ENCODE peak calls at places on chromosomes 4 and X, in five cellular contexts. T, C, R, Z and X are unnamed samples.

GRCh38 chrX:38150993-38151392 is 69.7 kb downstream of the SRPX start:
- DNase-seq in T (no peak), C (no peak), R (no peak), Z (no peak), X (no peak)

GRCh38 chrX:146934256-146934655 is 119.7 kb upstream of the CXorf51A start:
- DNase-seq in T (no peak), C (no peak), R (no peak), Z (no peak), X (no peak)

GRCh38 chrX:10165580-10166247 is 8.9 kb downstream of the CLCN4 start:
- DNase-seq in T (no peak), C (no peak), R (peak), Z (no peak), X (no peak)

GRCh38 chr4:60805500-60806313 is 394.4 kb upstream of the ADGRL3 start:
- DNase-seq in T (peak), C (no peak), R (peak), Z (no peak), X (peak)

GRCh38 chr4:74638689-74639088 is 155.6 kb downstream of the BTC start:
- DNase-seq in T (no peak), C (no peak), R (peak), Z (no peak), X (no peak)

GRCh38 chrX:39857780-39858179 is 240.0 kb downstream of the BCOR start:
- DNase-seq in T (no peak), C (no peak), R (no peak), Z (no peak), X (no peak)

GRCh38 chr4:180060159-180060889 is 2182.9 kb upstream of the TENM3 start:
- DNase-seq in T (no peak), C (no peak), R (peak), Z (no peak), X (peak)

GRCh38 chrX:10011991-10012390 is 44.8 kb downstream of the CLDN34 start:
- DNase-seq in T (no peak), C (no peak), R (no peak), Z (no peak), X (no peak)

GRCh38 chrX:44244008-44244407 is 99.5 kb downstream of the EFHC2 start:
- DNase-seq in T (peak), C (no peak), R (peak), Z (no peak), X (peak)

GRCh38 chr4:119314356-119314755 is 7.6 kb downstream of the FABP2 start:
- DNase-seq in T (peak), C (no peak), R (peak), Z (no peak), X (peak)

GRCh38 chr4:13208558-13209193 is 275.5 kb downstream of the RAB28 start:
- DNase-seq in T (no peak), C (no peak), R (no peak), Z (no peak), X (no peak)

GRCh38 chr4:146439999-146440398 is 81.7 kb downstream of the SLC10A7 start:
- DNase-seq in T (no peak), C (no peak), R (peak), Z (no peak), X (no peak)

GRCh38 chr4:101604976-101605375 is 185.6 kb upstream of the BANK1 start:
- DNase-seq in T (no peak), C (no peak), R (no peak), Z (no peak), X (no peak)

GRCh38 chr4:93313207-93313606 is 515.3 kb upstream of the ATOH1 start:
- DNase-seq in T (peak), C (no peak), R (peak), Z (no peak), X (peak)

GRCh38 chr4:185219551-185220344 is 10.3 kb downstream of the SNX25 start:
- DNase-seq in T (no peak), C (no peak), R (peak), Z (peak), X (no peak)

GRCh38 chr4:70765368-70765767 is 43.6 kb downstream of the RUFY3 start:
- DNase-seq in T (no peak), C (no peak), R (no peak), Z (no peak), X (no peak)

GRCh38 chrX:131729295-131729694 is 185.4 kb downstream of the OR13H1 start:
- DNase-seq in T (no peak), C (no peak), R (no peak), Z (no peak), X (no peak)
- TF ChIP-seq CTCF in T (no peak), C (no peak), R (no peak), Z (no peak), X (no peak)

DNA sequence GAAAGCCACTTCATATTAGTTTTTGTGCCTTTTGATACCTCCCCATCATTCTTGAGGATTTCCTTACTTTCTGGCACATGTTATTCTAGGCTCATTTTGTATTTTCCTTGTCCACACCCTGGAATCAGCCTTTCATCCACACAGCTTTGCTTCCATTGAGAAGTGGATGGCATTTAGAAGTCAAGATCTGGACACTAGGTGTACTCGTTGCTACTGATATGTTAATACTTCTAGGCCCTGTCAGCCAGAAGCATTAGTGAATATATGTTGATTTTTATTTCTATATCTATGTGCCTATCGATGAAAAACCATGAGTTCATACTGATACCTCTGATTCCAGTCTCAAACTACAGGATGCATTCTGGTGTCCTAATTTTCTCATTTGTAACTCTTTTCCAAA is 73.2 kb downstream of the ARHGAP24 start:
- DNase-seq in T (no peak), C (no peak), R (no peak), Z (no peak), X (peak)
- TF ChIP-seq CTCF in T (no peak), C (no peak), R (no peak), Z (no peak), X (peak)

DNA sequence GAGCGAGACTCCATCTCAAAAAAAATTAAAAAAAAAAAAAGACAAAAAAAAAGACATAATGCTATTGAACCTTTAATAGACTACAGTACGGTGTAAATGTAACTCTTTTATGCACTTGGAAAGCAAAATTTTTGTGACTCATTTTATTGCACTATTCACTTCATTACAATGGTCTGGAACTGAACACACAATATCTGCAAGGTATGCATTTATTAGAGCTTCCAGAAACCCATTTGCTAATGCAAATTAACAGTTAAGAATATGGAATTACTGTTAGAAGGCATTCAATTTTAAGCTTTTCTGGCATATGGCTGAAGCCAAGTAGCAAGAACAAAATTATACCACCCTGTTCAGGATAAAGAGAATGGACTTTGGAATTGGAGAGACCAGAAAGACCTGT is 176.3 kb downstream of the OPHN1 start:
- DNase-seq in T (no peak), C (no peak), R (no peak), Z (no peak), X (no peak)
- TF ChIP-seq CTCF in T (no peak), C (no peak), R (no peak), Z (no peak), X (no peak)

DNA sequence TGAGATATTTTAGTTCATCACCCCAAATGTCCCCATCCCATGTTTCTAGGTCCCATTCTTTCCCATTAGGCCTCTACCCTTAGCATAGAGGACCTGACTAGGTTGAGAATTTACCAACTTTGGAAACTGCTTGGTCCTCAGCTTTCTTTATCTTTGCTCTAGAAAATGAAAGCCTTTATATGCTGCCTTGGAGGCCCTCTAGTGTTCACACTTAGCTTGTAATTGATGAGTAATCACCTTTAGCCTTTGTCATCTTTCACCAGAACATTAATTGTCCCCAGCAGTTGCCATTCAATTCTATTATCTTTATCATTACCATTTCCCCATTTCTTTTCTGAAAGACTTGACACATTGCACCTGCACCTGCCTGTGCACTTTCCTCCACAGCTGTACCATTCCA is 589.2 kb upstream of the NR3C2 start:
- DNase-seq in T (peak), C (no peak), R (peak), Z (peak), X (peak)
- TF ChIP-seq CTCF in T (no peak), C (no peak), R (peak), Z (peak), X (peak)

GRCh38 chrX:23776363-23776762 is 6.6 kb upstream of the SAT1 start:
- DNase-seq in T (no peak), C (no peak), R (no peak), Z (no peak), X (no peak)

GRCh38 chrX:23782863-23783568 is at the start of gene SAT1:
- DNase-seq in T (peak), C (peak), R (peak), Z (peak), X (peak)

GRCh38 chrX:23782455-23782854 is 518 bp upstream of the SAT1 start:
- DNase-seq in T (no peak), C (no peak), R (no peak), Z (no peak), X (no peak)

GRCh38 chrX:23783569-23784486 is 855 bp downstream of the SAT1 start:
- DNase-seq in T (no peak), C (no peak), R (peak), Z (no peak), X (no peak)

DNA sequence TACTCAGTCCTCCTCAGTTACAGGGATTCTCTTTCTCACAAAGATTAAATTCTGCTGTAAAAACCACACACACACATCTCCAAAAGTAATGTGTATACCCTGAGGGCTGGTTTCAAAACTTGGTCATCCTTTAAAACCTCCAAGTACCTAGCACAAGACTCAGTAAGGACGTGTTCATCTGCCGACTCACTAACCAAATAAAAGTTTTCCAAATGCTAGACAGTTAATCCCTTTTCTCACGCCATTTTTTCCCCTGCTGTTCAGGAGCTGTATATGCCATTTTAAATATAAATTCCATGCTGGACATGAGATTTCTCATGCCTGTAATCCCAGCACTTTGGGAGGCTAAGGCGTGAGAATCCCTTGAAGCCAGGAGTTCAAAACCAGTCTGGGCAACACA is 3.9 kb upstream of the SAT1 start:
- DNase-seq in T (peak), C (no peak), R (no peak), Z (no peak), X (peak)
- TF ChIP-seq CTCF in T (no peak), C (no peak), R (no peak), Z (no peak), X (no peak)

DNA sequence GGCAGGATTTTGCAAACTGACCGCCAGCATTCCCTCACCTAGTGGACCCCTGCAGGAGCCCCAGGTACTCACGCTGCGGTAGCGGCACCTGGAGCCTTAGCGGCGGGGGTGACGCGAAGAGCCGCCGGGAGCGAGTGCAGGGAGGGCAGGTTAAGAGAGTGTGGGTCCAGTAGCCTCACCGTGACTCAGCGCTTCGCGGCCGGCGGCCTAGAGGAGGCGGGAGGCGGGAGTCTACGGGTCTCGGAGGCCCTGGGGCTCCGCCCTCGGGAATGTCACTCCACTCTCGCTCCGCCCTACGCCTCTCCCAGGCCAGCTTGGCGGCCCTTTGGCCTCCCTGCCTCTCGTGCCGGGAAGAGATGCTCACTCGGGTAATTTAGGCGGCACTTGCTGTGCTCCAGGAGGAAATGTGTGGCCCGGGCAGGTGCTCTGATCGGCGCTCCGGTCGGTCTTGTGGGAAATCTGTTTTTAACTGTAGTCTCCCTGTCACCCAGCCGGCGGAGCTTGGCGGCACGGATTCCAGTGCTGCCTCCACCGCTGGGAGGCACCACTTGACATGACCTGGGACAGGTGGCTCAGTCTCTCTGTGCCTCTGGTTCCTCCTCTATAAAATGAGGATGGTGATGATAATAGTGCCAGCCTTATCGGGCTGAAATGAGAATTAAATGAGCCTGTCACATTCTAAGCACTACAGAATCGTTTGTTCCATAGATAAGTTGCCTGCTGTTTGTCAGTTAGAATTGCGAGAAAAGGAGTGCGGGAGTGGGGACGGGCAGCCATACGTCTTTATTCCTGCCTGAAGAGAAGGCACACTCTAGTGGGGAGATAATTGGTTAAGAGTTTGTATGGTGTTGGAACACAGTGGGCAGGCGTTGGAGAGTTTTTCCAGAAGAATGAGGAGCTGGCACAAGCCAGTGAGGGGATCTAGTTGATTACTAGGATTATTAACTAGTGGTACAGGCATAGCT is at the start of gene PIR:
- DNase-seq in T (peak), C (peak), R (peak), Z (peak), X (peak)
- TF ChIP-seq CTCF in T (peak), C (no peak), R (peak), Z (peak), X (peak)

GRCh38 chr4:3675251-3676115 is 90.7 kb upstream of the ADRA2C start:
- DNase-seq in T (no peak), C (no peak), R (no peak), Z (no peak), X (no peak)
- TF ChIP-seq CTCF in T (no peak), C (no peak), R (no peak), Z (no peak), X (no peak)

GRCh38 chr4:157804169-157804543 is 368.7 kb downstream of the GASK1B start:
- DNase-seq in T (no peak), C (no peak), R (no peak), Z (no peak), X (no peak)

GRCh38 chr4:157808796-157809408 is 363.9 kb downstream of the GASK1B start:
- DNase-seq in T (no peak), C (no peak), R (no peak), Z (no peak), X (no peak)

GRCh38 chr4:157806176-157806575 is 366.6 kb downstream of the GASK1B start:
- DNase-seq in T (no peak), C (no peak), R (no peak), Z (no peak), X (no peak)

GRCh38 chr4:157803441-157804168 is 369.2 kb downstream of the GASK1B start:
- DNase-seq in T (no peak), C (no peak), R (no peak), Z (no peak), X (no peak)

DNA sequence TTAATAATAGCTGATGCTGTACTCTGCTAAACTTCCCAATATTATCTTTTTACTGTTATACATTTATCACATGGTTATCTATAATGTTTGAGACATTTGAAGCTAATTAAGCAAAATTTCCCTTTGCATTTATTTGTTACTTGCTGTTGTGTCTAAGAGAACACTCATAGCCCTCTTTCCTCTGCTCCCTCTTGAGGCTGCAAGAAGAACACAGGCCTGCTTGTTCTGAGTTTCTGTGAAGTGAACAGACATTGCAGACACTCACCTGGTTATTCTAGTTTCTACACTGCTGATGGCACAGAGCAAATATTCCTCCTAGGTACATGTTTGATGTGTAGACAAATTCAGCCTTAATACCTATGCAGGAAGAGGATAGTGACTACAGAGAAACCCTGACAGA is 367.8 kb downstream of the GASK1B start:
- DNase-seq in T (no peak), C (no peak), R (no peak), Z (no peak), X (peak)
- TF ChIP-seq CTCF in T (peak), C (no peak), R (peak), Z (no peak), X (peak)

GRCh38 chrX:132165651-132166050 is 37.8 kb upstream of the FRMD7 start:
- DNase-seq in T (no peak), C (no peak), R (no peak), Z (no peak), X (peak)

GRCh38 chrX:132169554-132169953 is 41.7 kb upstream of the FRMD7 start:
- DNase-seq in T (no peak), C (no peak), R (no peak), Z (no peak), X (peak)

GRCh38 chrX:132171881-132172280 is 44.1 kb upstream of the FRMD7 start:
- DNase-seq in T (no peak), C (no peak), R (no peak), Z (no peak), X (peak)

GRCh38 chrX:132173647-132174046 is 45.6 kb downstream of the RAP2C start:
- DNase-seq in T (no peak), C (no peak), R (no peak), Z (no peak), X (no peak)

GRCh38 chrX:132171478-132171877 is 43.7 kb upstream of the FRMD7 start:
- DNase-seq in T (no peak), C (no peak), R (peak), Z (no peak), X (no peak)
- TF ChIP-seq CTCF in T (no peak), C (no peak), R (no peak), Z (no peak), X (no peak)

GRCh38 chr4:36640876-36641275 is 359.5 kb downstream of the DTHD1 start:
- DNase-seq in T (no peak), C (no peak), R (no peak), Z (no peak), X (no peak)

GRCh38 chr4:36638273-36638811 is 356.9 kb downstream of the DTHD1 start:
- DNase-seq in T (no peak), C (no peak), R (no peak), Z (no peak), X (no peak)
- TF ChIP-seq CTCF in T (no peak), C (no peak), R (no peak), Z (no peak), X (no peak)